ENCODE peak calls at places on chromosome 16, in four cellular contexts. B is AG09309, N is nucleus accumbens, T is A172. G is an unnamed sample.

GRCh38 chr16:2511996-2512919 is 1.5 kb upstream of the ATP6V0C start:
- DNase-seq in N (no peak), T (no peak), B (no peak), G (no peak)

GRCh38 chr16:27199747-27200146 is 3.6 kb upstream of the KDM8 start:
- DNase-seq in N (no peak), T (peak), B (no peak), G (no peak)

GRCh38 chr16:50979806-50980620 is 171.1 kb downstream of the SALL1 start:
- DNase-seq in T (no peak), B (no peak), N (no peak), G (no peak)

GRCh38 chr16:85423186-85423550 is 190.0 kb upstream of the GSE1 start:
- DNase-seq in B (no peak), N (no peak), T (no peak), G (no peak)

GRCh38 chr16:29664133-29664912 is 1.3 kb downstream of the SPN start:
- DNase-seq in N (no peak), T (no peak), B (no peak), G (no peak)

GRCh38 chr16:24022797-24023196 is 187.0 kb downstream of the PRKCB start:
- DNase-seq in T (no peak), B (no peak), N (no peak), G (no peak)

GRCh38 chr16:22721497-22722100 is 92.4 kb upstream of the HS3ST2 start:
- DNase-seq in N (no peak), B (no peak), T (no peak), G (no peak)

GRCh38 chr16:83967838-83968482 is at the start of gene NECAB2:
- DNase-seq in B (no peak), N (no peak), T (no peak), G (no peak)

GRCh38 chr16:72974142-72974769 is 73.7 kb downstream of the ZFHX3 start:
- DNase-seq in T (no peak), B (no peak), N (no peak), G (peak)

GRCh38 chr16:30659507-30660423 is 1.5 kb downstream of the FBRS start:
- DNase-seq in N (no peak), B (no peak), T (peak), G (no peak)

GRCh38 chr16:8576141-8577004 is 13.9 kb downstream of the TMEM114 start:
- DNase-seq in B (no peak), N (no peak), T (no peak), G (no peak)

GRCh38 chr16:78994135-78994534 is 606.4 kb downstream of the MAF start:
- DNase-seq in N (no peak), B (no peak), T (no peak), G (no peak)

GRCh38 chr16:86604436-86605220 is 26.3 kb downstream of the FOXL1 start:
- DNase-seq in B (no peak), T (no peak), N (no peak), G (no peak)

GRCh38 chr16:86398622-86399021 is 111.7 kb upstream of the FOXF1 start:
- DNase-seq in B (no peak), T (peak), N (no peak), G (no peak)

GRCh38 chr16:76780556-76780955 is 410.4 kb upstream of the MON1B start:
- DNase-seq in N (no peak), T (no peak), B (no peak), G (no peak)

GRCh38 chr16:87324411-87325275 is 7.5 kb upstream of the C16orf95 start:
- DNase-seq in N (no peak), T (no peak), B (no peak), G (no peak)

GRCh38 chr16:53631236-53631635 is 72.4 kb downstream of the RPGRIP1L start:
- DNase-seq in N (no peak), B (no peak), T (no peak), G (no peak)

GRCh38 chr16:74667215-74667765 is 613 bp upstream of the RFWD3 start:
- DNase-seq in B (no peak), T (no peak), N (no peak), G (no peak)

GRCh38 chr16:54928016-54928356 is 2.7 kb upstream of the IRX5 start:
- DNase-seq in B (no peak), N (no peak), T (peak), G (no peak)

GRCh38 chr16:4679854-4680636 is 13.3 kb upstream of the NUDT16L1 start:
- DNase-seq in T (no peak), B (no peak), N (no peak), G (no peak)

GRCh38 chr16:66267287-66268137 is 99.0 kb upstream of the CDH5 start:
- DNase-seq in B (no peak), N (no peak), T (no peak), G (no peak)

GRCh38 chr16:71479420-71479819 is 9.7 kb downstream of the ZNF19 start:
- DNase-seq in N (no peak), T (no peak), B (no peak), G (no peak)

GRCh38 chr16:75023019-75023418 is 24.2 kb downstream of the ZNRF1 start:
- DNase-seq in T (no peak), B (no peak), N (no peak), G (no peak)

GRCh38 chr16:82071421-82071820 is 36.4 kb downstream of the HSD17B2 start:
- DNase-seq in N (no peak), B (no peak), T (no peak), G (no peak)

GRCh38 chr16:82867425-82867824 is 240.7 kb downstream of the CDH13 start:
- DNase-seq in B (peak), T (peak), N (no peak), G (no peak)

GRCh38 chr16:14509675-14510132 is 120.4 kb downstream of the PARN start:
- DNase-seq in T (no peak), B (no peak), N (no peak), G (no peak)

GRCh38 chr16:30846649-30847402 is 47.1 kb downstream of the BCL7C start:
- DNase-seq in N (no peak), B (no peak), T (no peak), G (no peak)

GRCh38 chr16:85484337-85485295 is 128.5 kb upstream of the GSE1 start:
- DNase-seq in T (no peak), B (no peak), N (no peak), G (no peak)

GRCh38 chr16:57104706-57105105 is 12.3 kb downstream of the CPNE2 start:
- DNase-seq in N (no peak), T (no peak), B (no peak), G (no peak)

GRCh38 chr16:66064811-66065530 is 301.5 kb upstream of the CDH5 start:
- DNase-seq in B (no peak), N (no peak), T (no peak), G (no peak)

GRCh38 chr16:9489823-9490467 is 398.5 kb downstream of the HAPSTR1 start:
- DNase-seq in T (no peak), B (no peak), N (peak), G (no peak)

GRCh38 chr16:86625821-86626220 is 47.5 kb downstream of the FOXL1 start:
- DNase-seq in N (no peak), B (no peak), T (no peak), G (no peak)

GRCh38 chr16:85970712-85971220 is 71.8 kb downstream of the IRF8 start:
- DNase-seq in B (no peak), N (no peak), T (peak), G (no peak)

GRCh38 chr16:13036600-13036999 is 135.2 kb downstream of the SHISA9 start:
- DNase-seq in T (peak), N (no peak), B (no peak), G (no peak)

GRCh38 chr16:64051826-64052225 is 1070.0 kb downstream of the CDH11 start:
- DNase-seq in T (peak), N (no peak), B (no peak), G (no peak)

GRCh38 chr16:87133966-87134945 is 182.9 kb downstream of the C16orf95 start:
- DNase-seq in B (no peak), T (no peak), N (no peak), G (no peak)

G was measured in brain pericyte.